ENCODE peak calls at places on chromosomes 12 and 14, in four cellular contexts. H is ovary, M is A549, R is stomach. Y is an unnamed sample.

GRCh38 chr12:65106948-65107347 is 14.2 kb downstream of the WIF1 start:
- DNase-seq in R (no peak), H (no peak), M (peak; percentile 12), Y (no peak)

GRCh38 chr14:64942531-64943111 is at the start of gene GPX2:
- DNase-seq in M (peak; percentile 47), R (peak; percentile 84), H (no peak), Y (no peak)

GRCh38 chr14:56666294-56666693 is 86.7 kb downstream of the TMEM260 start:
- DNase-seq in M (no peak), H (no peak), R (no peak), Y (no peak)

GRCh38 chr14:68405959-68406358 is 386.9 kb downstream of the ZFP36L1 start:
- DNase-seq in R (no peak), M (no peak), H (no peak), Y (no peak)

GRCh38 chr12:91249059-91250055 is 66.7 kb upstream of the DCN start:
- DNase-seq in R (no peak), H (no peak), M (no peak), Y (no peak)

GRCh38 chr12:132410296-132410625 is 79.7 kb upstream of the FBRSL1 start:
- DNase-seq in R (no peak), M (no peak), H (no peak), Y (no peak)

GRCh38 chr14:37597538-37598084 is 2.2 kb downstream of the TTC6 start:
- DNase-seq in H (no peak), R (peak; percentile 69), M (no peak), Y (no peak)

GRCh38 chr12:98838282-98838681 is 193.2 kb downstream of the APAF1 start:
- DNase-seq in M (no peak), R (no peak), H (peak; percentile 15), Y (no peak)

GRCh38 chr12:21416611-21417121 is 20.8 kb upstream of the PYROXD1 start:
- DNase-seq in R (no peak), M (no peak), H (no peak), Y (no peak)

GRCh38 chr12:88996389-88996788 is 355.9 kb downstream of the DUSP6 start:
- DNase-seq in H (no peak), R (no peak), M (no peak), Y (no peak)

GRCh38 chr12:96502477-96502876 is 13.1 kb downstream of the CFAP54 start:
- DNase-seq in R (no peak), H (no peak), M (no peak), Y (no peak)

GRCh38 chr12:89140580-89141236 is 211.6 kb downstream of the DUSP6 start:
- DNase-seq in R (no peak), H (no peak), M (no peak), Y (no peak)

GRCh38 chr14:104999361-104999760 is 13.8 kb downstream of the CLBA1 start:
- DNase-seq in H (no peak), M (no peak), R (no peak), Y (no peak)

GRCh38 chr12:123363743-123364531 is 710 bp downstream of the SBNO1 start:
- DNase-seq in H (no peak), R (peak; percentile 27), M (peak; percentile 65), Y (no peak)

GRCh38 chr12:17802657-17803641 is 287.0 kb downstream of the RERGL start:
- DNase-seq in M (no peak), R (no peak), H (no peak), Y (no peak)

GRCh38 chr12:132176358-132176919 is 32.2 kb downstream of the NOC4L start:
- DNase-seq in M (no peak), H (no peak), R (no peak), Y (no peak)

GRCh38 chr14:89828473-89829200 is 125.9 kb downstream of the EFCAB11 start:
- DNase-seq in R (no peak), M (no peak), H (no peak), Y (no peak)

GRCh38 chr14:68285421-68286179 is 466.0 kb downstream of the RAD51B start:
- DNase-seq in R (no peak), M (no peak), H (no peak), Y (no peak)

GRCh38 chr14:102196008-102196407 is 56.3 kb downstream of the WDR20 start:
- DNase-seq in M (no peak), R (no peak), H (no peak), Y (no peak)

GRCh38 chr12:15830538-15830937 is 41.4 kb upstream of the EPS8 start:
- DNase-seq in M (no peak), R (no peak), H (no peak), Y (no peak)

GRCh38 chr12:48996794-48997718 is 2.1 kb downstream of the DDN start:
- DNase-seq in M (peak; percentile 94), R (peak; percentile 81), H (peak; percentile 52), Y (peak; percentile 59)

GRCh38 chr12:105205322-105206048 is 30.5 kb downstream of the APPL2 start:
- DNase-seq in R (no peak), M (no peak), H (no peak), Y (no peak)

GRCh38 chr12:131808744-131809371 is 19.3 kb upstream of the MMP17 start:
- DNase-seq in H (no peak), M (no peak), R (no peak), Y (no peak)

GRCh38 chr14:46290706-46291105 is 360.9 kb downstream of the RPL10L start:
- DNase-seq in M (no peak), H (no peak), R (no peak), Y (no peak)

GRCh38 chr14:34794217-34794616 is 79.8 kb upstream of the CFL2 start:
- DNase-seq in R (no peak), H (no peak), M (no peak), Y (no peak)

GRCh38 chr12:53031616-53032015 is 18.2 kb upstream of the TNS2 start:
- DNase-seq in M (no peak), H (no peak), R (no peak), Y (no peak)

GRCh38 chr12:123813349-123813748 is 51.2 kb downstream of the DNAH10 start:
- DNase-seq in R (no peak), M (no peak), H (no peak), Y (no peak)

GRCh38 chr14:51436630-51437029 is 196.6 kb downstream of the TMX1 start:
- DNase-seq in R (no peak), H (no peak), M (no peak), Y (no peak)

GRCh38 chr14:65243766-65244442 is 141.6 kb upstream of the MAX start:
- DNase-seq in R (no peak), H (no peak), M (no peak), Y (no peak)

GRCh38 chr12:53530056-53530455 is 22.8 kb upstream of the NPFF start:
- DNase-seq in M (no peak), R (no peak), H (no peak), Y (no peak)

GRCh38 chr14:32905052-32905451 is 33.6 kb upstream of the NPAS3 start:
- DNase-seq in R (no peak), H (no peak), M (no peak), Y (no peak)

GRCh38 chr12:132886529-132887477 is 602 bp downstream of the CHFR start:
- DNase-seq in R (peak; percentile 27), H (no peak), M (peak; percentile 12), Y (no peak)

GRCh38 chr14:102255401-102256190 is 49.4 kb downstream of the MOK start:
- DNase-seq in M (peak; percentile 37), R (no peak), H (peak; percentile 46), Y (no peak)

GRCh38 chr12:79927772-79928474 is 7.0 kb downstream of the PPP1R12A start:
- DNase-seq in H (no peak), M (no peak), R (no peak), Y (no peak)

GRCh38 chr12:66196806-66197205 is 7.8 kb downstream of the IRAK3 start:
- DNase-seq in H (no peak), R (no peak), M (no peak), Y (no peak)

DNA sequence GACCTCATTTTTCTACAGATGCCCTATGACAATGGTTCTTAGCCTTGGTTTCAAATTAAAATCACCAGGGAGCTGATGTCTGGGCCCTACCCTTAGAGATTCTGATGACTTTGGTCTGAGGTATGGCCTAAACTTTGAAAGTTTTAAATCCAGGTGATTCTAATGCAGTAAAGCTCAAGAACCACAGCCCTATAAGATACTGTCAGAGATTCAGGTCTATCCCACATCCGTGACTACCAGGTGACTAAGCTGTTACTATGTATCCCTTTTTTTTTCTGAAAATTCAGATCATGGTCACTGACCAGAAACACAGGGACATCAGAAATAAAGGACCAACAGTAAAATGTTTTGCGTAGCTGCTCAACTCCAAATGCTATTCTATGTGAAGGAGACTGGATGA is 148.8 kb upstream of the BMP4 start:
- DNase-seq in M (no peak), H (no peak), R (no peak), Y (no peak)
- TF ChIP-seq CTCF in M (no peak), H (no peak), R (no peak), Y (no peak)

GRCh38 chr14:75980856-75981255 is 939 bp downstream of the TGFB3 start:
- DNase-seq in H (peak; percentile 40), M (no peak), R (peak; percentile 47), Y (no peak)

GRCh38 chr14:75979641-75980422 is 2.0 kb downstream of the TGFB3 start:
- DNase-seq in R (no peak), H (peak; percentile 23), M (no peak), Y (peak; percentile 15)

GRCh38 chr14:75981426-75981825 is 369 bp downstream of the TGFB3 start:
- DNase-seq in M (no peak), H (no peak), R (no peak), Y (no peak)

GRCh38 chr14:75982724-75983358 is 1.0 kb upstream of the TGFB3 start:
- DNase-seq in M (peak; percentile 74), R (no peak), H (peak; percentile 72), Y (peak; percentile 48)

GRCh38 chr14:75981826-75982723 is at the start of gene TGFB3:
- DNase-seq in H (peak; percentile 85), R (peak; percentile 85), M (peak; percentile 70), Y (peak; percentile 87)
- TF ChIP-seq POLR2A in H (peak; percentile 74), R (no peak), M (no peak), Y (peak; percentile 49)

DNA sequence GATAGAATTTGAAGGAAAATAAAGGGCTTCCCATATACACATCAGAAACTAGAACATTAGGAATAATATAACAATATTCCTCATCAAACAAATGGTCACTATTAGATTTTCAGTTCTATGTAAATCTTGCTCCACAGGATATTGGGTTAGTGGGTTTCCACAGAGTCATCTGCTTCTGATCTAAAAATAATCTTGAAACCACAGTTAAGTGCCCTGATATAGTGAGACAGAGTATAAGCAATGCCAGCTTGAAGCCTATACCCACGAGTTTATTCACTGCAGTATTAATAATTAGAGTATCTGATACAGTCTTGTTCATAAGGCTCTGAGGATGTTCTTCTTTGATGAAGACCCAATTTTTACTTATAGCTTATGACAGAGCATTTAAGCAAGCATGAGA is 74.5 kb upstream of the ATF7IP start:
- DNase-seq in R (no peak), H (no peak), M (no peak), Y (no peak)
- H3K9me3 ChIP-seq in R (peaks cover 17% of the 10 kb centered on the region), H (no peaks in the 10 kb centered on the region), M (peaks cover 20% of the 10 kb centered on the region), Y (no peaks in the 10 kb centered on the region)

DNA sequence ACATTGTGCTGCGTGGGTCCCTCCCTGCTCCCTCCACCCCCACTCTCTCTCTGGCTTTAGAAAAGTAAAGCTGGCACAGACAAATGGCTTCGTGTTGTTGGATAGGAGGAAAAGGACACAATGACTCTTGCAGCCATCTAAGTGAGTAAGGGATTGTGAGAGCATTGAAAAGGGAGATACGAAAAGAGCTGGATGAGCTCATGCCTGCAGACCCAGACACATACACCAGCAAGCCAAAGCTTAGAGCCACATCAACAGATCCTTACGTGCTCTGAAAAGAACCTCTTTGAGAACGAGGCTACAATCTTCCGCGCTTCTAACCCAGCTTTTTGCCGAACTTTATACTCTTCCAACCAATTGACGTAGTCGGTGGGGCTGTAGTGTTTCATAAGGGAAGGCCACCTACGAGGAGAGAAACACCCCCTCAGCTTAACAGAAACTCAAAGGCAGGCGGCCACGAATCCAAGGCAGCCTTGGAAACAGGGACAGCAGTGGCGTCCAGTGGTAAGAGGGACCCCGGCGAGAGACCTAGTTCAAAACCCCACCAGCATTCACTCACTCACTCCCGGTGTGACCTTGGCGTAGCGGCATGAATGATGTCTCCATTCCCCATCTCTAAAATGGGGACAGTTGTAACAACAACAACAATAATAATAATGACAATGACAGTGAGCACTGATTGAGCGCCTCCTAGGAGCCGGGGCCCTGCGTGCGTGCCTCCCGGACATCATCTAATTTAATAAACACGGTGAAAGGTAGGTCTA is 1.1 kb downstream of the FBXO21 start:
- DNase-seq in R (no peak), H (peak; percentile 37), M (no peak), Y (peak; percentile 27)
- TF ChIP-seq CTCF in R (no peak), H (peak; percentile 13), M (no peak), Y (no peak)